ENCODE peak calls at places on chromosomes 16 and 17, in nine cellular contexts. S, F, V, N, H, A, M, J and Z are unnamed samples.

GRCh38 chr17:78484300-78485159 is 92.7 kb downstream of the DNAH17 start:
- DNase-seq in H (no peak), M (peak), F (no peak), A (peak), J (no peak), N (peak), V (peak), S (no peak), Z (no peak)

GRCh38 chr16:75068075-75068474 is 48.5 kb downstream of the LDHD start:
- DNase-seq in H (no peak), S (no peak), M (no peak), V (no peak), F (no peak), J (no peak), N (no peak), A (no peak), Z (no peak)

GRCh38 chr17:75634754-75635609 is 1.7 kb downstream of the SMIM5 start:
- DNase-seq in A (no peak), F (no peak), J (no peak), H (no peak), V (no peak), M (no peak), S (no peak), N (no peak), Z (no peak)

GRCh38 chr16:1661826-1662225 is 16.3 kb upstream of the JPT2 start:
- DNase-seq in M (no peak), V (no peak), S (no peak), H (no peak), A (no peak), N (no peak), F (no peak), J (no peak), Z (no peak)

GRCh38 chr16:22977294-22977697 is 163.3 kb downstream of the HS3ST2 start:
- DNase-seq in V (no peak), H (no peak), S (peak), N (no peak), A (peak), F (no peak), M (peak), J (no peak), Z (no peak)

GRCh38 chr17:55609737-55610201 is 98.5 kb upstream of the SMIM36 start:
- DNase-seq in N (no peak), J (no peak), S (no peak), A (peak), H (peak), F (peak), M (no peak), V (no peak), Z (no peak)

GRCh38 chr17:1714980-1715802 is 5.0 kb upstream of the TLCD2 start:
- DNase-seq in H (peak), N (peak), F (peak), V (no peak), J (peak), A (peak), S (peak), M (peak), Z (no peak)

GRCh38 chr17:61403846-61404701 is 4.4 kb downstream of the TBX2 start:
- DNase-seq in F (no peak), N (no peak), A (no peak), J (no peak), H (no peak), S (no peak), M (no peak), V (no peak), Z (no peak)

GRCh38 chr17:64496348-64496785 is 487 bp downstream of the POLG2 start:
- DNase-seq in F (peak), N (no peak), M (no peak), S (no peak), J (no peak), V (peak), H (peak), A (no peak), Z (no peak)

GRCh38 chr17:80964859-80965580 is 26.6 kb upstream of the CHMP6 start:
- DNase-seq in A (no peak), J (no peak), H (no peak), F (no peak), S (no peak), V (no peak), N (no peak), M (no peak), Z (no peak)

GRCh38 chr16:3101841-3102470 is 2.9 kb upstream of the ZSCAN10 start:
- DNase-seq in F (no peak), M (peak), S (no peak), H (peak), J (no peak), V (no peak), N (no peak), A (no peak), Z (peak)

GRCh38 chr17:57506253-57506911 is 238.7 kb downstream of the CCDC182 start:
- DNase-seq in H (no peak), A (no peak), V (no peak), S (no peak), M (no peak), J (no peak), N (no peak), F (no peak), Z (peak)

GRCh38 chr16:22296225-22297113 is 740 bp upstream of the POLR3E start:
- DNase-seq in V (no peak), H (peak), J (no peak), N (no peak), F (peak), A (no peak), M (peak), S (no peak), Z (no peak)

GRCh38 chr17:40936437-40936971 is 942 bp downstream of the KRT23 start:
- DNase-seq in H (no peak), F (no peak), M (no peak), V (no peak), S (no peak), N (no peak), A (no peak), J (no peak), Z (no peak)

GRCh38 chr17:29143894-29144293 is 36.3 kb downstream of the MYO18A start:
- DNase-seq in A (no peak), F (peak), S (peak), M (peak), V (no peak), J (no peak), N (no peak), H (peak), Z (no peak)

GRCh38 chr17:72665841-72666518 is 426.5 kb downstream of the SLC39A11 start:
- DNase-seq in H (no peak), V (no peak), S (no peak), M (no peak), A (no peak), J (no peak), F (no peak), N (no peak), Z (no peak)

GRCh38 chr16:6081320-6081976 is 983.9 kb upstream of the EEF2KMT start:
- DNase-seq in N (no peak), A (no peak), V (no peak), H (peak), S (peak), M (peak), J (no peak), F (no peak), Z (peak)

GRCh38 chr16:15031179-15031578 is 24.7 kb downstream of the NTAN1 start:
- DNase-seq in F (no peak), M (no peak), A (no peak), N (no peak), H (no peak), V (no peak), S (no peak), J (no peak), Z (no peak)

GRCh38 chr16:5615868-5616642 is 518.5 kb upstream of the EEF2KMT start:
- DNase-seq in V (no peak), M (peak), N (no peak), F (no peak), A (peak), J (no peak), S (peak), H (peak), Z (peak)

GRCh38 chr16:57260294-57260929 is 15.4 kb downstream of the ARL2BP start:
- DNase-seq in V (no peak), H (peak), F (peak), N (no peak), J (no peak), S (peak), M (peak), A (peak), Z (no peak)

GRCh38 chr17:81405382-81406005 is 10.2 kb downstream of the BAHCC1 start:
- DNase-seq in F (no peak), A (no peak), V (no peak), M (peak), J (no peak), S (no peak), H (no peak), N (no peak), Z (no peak)

GRCh38 chr17:43560461-43561427 is 14.6 kb upstream of the ETV4 start:
- DNase-seq in H (no peak), J (no peak), M (no peak), A (no peak), S (no peak), F (no peak), V (no peak), N (no peak), Z (no peak)

GRCh38 chr16:81489547-81490267 is 45.1 kb downstream of the CMIP start:
- DNase-seq in S (no peak), H (no peak), V (no peak), M (no peak), A (no peak), J (no peak), F (no peak), N (no peak), Z (no peak)

GRCh38 chr16:86485746-86486145 is 24.6 kb upstream of the FOXF1 start:
- DNase-seq in F (no peak), N (no peak), S (no peak), A (no peak), M (no peak), H (no peak), V (no peak), J (no peak), Z (no peak)